ENCODE peak calls at places on chromosome 5, in six cellular contexts. H is breast epithelium; R is neuronal stem cell; Z is fibroblast of pulmonary artery; Q is effector memory CD4-positive, alpha-beta T cell; C is astrocyte of the spinal cord. D is an unnamed sample.

GRCh38 chr5:58816181-58816731 is 233.4 kb downstream of the RAB3C start:
- DNase-seq in H (no peak), R (no peak), Z (no peak), Q (no peak), C (no peak), D (no peak)

GRCh38 chr5:32934529-32934928 is 223.4 kb downstream of the NPR3 start:
- DNase-seq in H (no peak), R (no peak), Z (no peak), Q (no peak), C (no peak), D (no peak)

GRCh38 chr5:179263391-179264052 is 81.7 kb downstream of the ADAMTS2 start:
- DNase-seq in H (peak), R (no peak), Z (no peak), Q (no peak), C (no peak), D (no peak)

GRCh38 chr5:173925449-173926071 is 37.4 kb downstream of the CPEB4 start:
- DNase-seq in H (no peak), R (no peak), Z (peak), Q (no peak), C (peak), D (peak)

GRCh38 chr5:65837139-65837538 is 89.2 kb upstream of the ERBIN start:
- DNase-seq in H (no peak), R (no peak), Z (peak), Q (no peak), C (peak), D (peak)

GRCh38 chr5:114010362-114010761 is 351.5 kb upstream of the KCNN2 start:
- DNase-seq in H (no peak), R (no peak), Z (peak), Q (no peak), C (peak), D (peak)

GRCh38 chr5:138948391-138949222 is 73.5 kb upstream of the LRRTM2 start:
- DNase-seq in H (no peak), R (no peak), Z (no peak), Q (no peak), C (no peak), D (no peak)

GRCh38 chr5:33369470-33370134 is 71.2 kb upstream of the TARS1 start:
- DNase-seq in H (no peak), R (no peak), Z (peak), Q (no peak), C (peak), D (no peak)

GRCh38 chr5:127885176-127885575 is 182.0 kb downstream of the CCDC192 start:
- DNase-seq in H (no peak), R (no peak), Z (no peak), Q (no peak), C (no peak), D (no peak)

GRCh38 chr5:25955337-25955736 is 1083.0 kb downstream of the CDH9 start:
- DNase-seq in H (no peak), R (no peak), Z (no peak), Q (no peak), C (no peak), D (no peak)

GRCh38 chr5:36489505-36489904 is 116.9 kb upstream of the SLC1A3 start:
- DNase-seq in H (no peak), R (no peak), Z (no peak), Q (no peak), C (no peak), D (no peak)

GRCh38 chr5:19709403-19709802 is 278.6 kb downstream of the CDH18 start:
- DNase-seq in H (no peak), R (no peak), Z (no peak), Q (no peak), C (no peak), D (no peak)

GRCh38 chr5:34854459-34855174 is 15.7 kb downstream of the TTC23L start:
- DNase-seq in H (no peak), R (peak), Z (no peak), Q (no peak), C (peak), D (no peak)

GRCh38 chr5:132370241-132370820 is 821 bp downstream of the SLC22A5 start:
- DNase-seq in H (no peak), R (no peak), Z (no peak), Q (no peak), C (no peak), D (no peak)

GRCh38 chr5:139088024-139088423 is 110.1 kb downstream of the SIL1 start:
- DNase-seq in H (no peak), R (no peak), Z (no peak), Q (no peak), C (peak), D (peak)

GRCh38 chr5:67000794-67001475 is 195.7 kb downstream of the CD180 start:
- DNase-seq in H (no peak), R (no peak), Z (no peak), Q (no peak), C (no peak), D (peak)

GRCh38 chr5:78320461-78320860 is 26.0 kb upstream of the AP3B1 start:
- DNase-seq in H (no peak), R (no peak), Z (peak), Q (no peak), C (peak), D (peak)

GRCh38 chr5:105015098-105015497 is 1452.5 kb upstream of the NUDT12 start:
- DNase-seq in H (no peak), R (no peak), Z (no peak), Q (no peak), C (no peak), D (no peak)

GRCh38 chr5:104179057-104179456 is 616.5 kb upstream of the NUDT12 start:
- DNase-seq in H (no peak), R (no peak), Z (peak), Q (no peak), C (peak), D (peak)

GRCh38 chr5:116751684-116752083 is 177.1 kb upstream of the SEMA6A start:
- DNase-seq in H (no peak), R (no peak), Z (no peak), Q (no peak), C (no peak), D (no peak)

GRCh38 chr5:67490543-67491321 is 294.1 kb upstream of the CD180 start:
- DNase-seq in H (no peak), R (no peak), Z (no peak), Q (no peak), C (no peak), D (no peak)

GRCh38 chr5:139733698-139734491 is 61.7 kb upstream of the PSD2 start:
- DNase-seq in H (no peak), R (no peak), Z (no peak), Q (no peak), C (no peak), D (no peak)

GRCh38 chr5:72266862-72267261 is 53.2 kb downstream of the MRPS27 start:
- DNase-seq in H (no peak), R (no peak), Z (no peak), Q (no peak), C (no peak), D (no peak)

GRCh38 chr5:91494447-91495001 is 111.4 kb upstream of the ARRDC3 start:
- DNase-seq in H (no peak), R (no peak), Z (no peak), Q (no peak), C (no peak), D (no peak)

GRCh38 chr5:30325795-30326194 is 867.7 kb upstream of the CDH6 start:
- DNase-seq in H (no peak), R (no peak), Z (no peak), Q (no peak), C (no peak), D (no peak)

GRCh38 chr5:132459983-132460834 is 30.4 kb downstream of the IRF1 start:
- DNase-seq in H (no peak), R (no peak), Z (no peak), Q (no peak), C (no peak), D (no peak)

GRCh38 chr5:128695791-128696520 is 157.9 kb upstream of the FBN2 start:
- DNase-seq in H (no peak), R (no peak), Z (no peak), Q (no peak), C (no peak), D (peak)

GRCh38 chr5:84088996-84089395 is 295.7 kb downstream of the EDIL3 start:
- DNase-seq in H (no peak), R (no peak), Z (peak), Q (no peak), C (peak), D (peak)

GRCh38 chr5:91168859-91169258 is 214.3 kb downstream of the ARRDC3 start:
- DNase-seq in H (no peak), R (no peak), Z (no peak), Q (no peak), C (no peak), D (no peak)

GRCh38 chr5:142143878-142144277 is 35.3 kb downstream of the NDFIP1 start:
- DNase-seq in H (no peak), R (no peak), Z (peak), Q (no peak), C (peak), D (peak)

GRCh38 chr5:543351-543750 is 19.1 kb upstream of the SLC9A3 start:
- DNase-seq in H (no peak), R (no peak), Z (no peak), Q (no peak), C (no peak), D (no peak)

GRCh38 chr5:544675-545330 is 20.6 kb upstream of the SLC9A3 start:
- DNase-seq in H (no peak), R (no peak), Z (no peak), Q (no peak), C (no peak), D (no peak)

GRCh38 chr5:545641-546375 is 21.6 kb upstream of the SLC9A3 start:
- DNase-seq in H (no peak), R (no peak), Z (no peak), Q (no peak), C (no peak), D (no peak)

GRCh38 chr5:542693-543311 is 18.6 kb upstream of the SLC9A3 start:
- DNase-seq in H (no peak), R (no peak), Z (no peak), Q (no peak), C (no peak), D (no peak)

DNA sequence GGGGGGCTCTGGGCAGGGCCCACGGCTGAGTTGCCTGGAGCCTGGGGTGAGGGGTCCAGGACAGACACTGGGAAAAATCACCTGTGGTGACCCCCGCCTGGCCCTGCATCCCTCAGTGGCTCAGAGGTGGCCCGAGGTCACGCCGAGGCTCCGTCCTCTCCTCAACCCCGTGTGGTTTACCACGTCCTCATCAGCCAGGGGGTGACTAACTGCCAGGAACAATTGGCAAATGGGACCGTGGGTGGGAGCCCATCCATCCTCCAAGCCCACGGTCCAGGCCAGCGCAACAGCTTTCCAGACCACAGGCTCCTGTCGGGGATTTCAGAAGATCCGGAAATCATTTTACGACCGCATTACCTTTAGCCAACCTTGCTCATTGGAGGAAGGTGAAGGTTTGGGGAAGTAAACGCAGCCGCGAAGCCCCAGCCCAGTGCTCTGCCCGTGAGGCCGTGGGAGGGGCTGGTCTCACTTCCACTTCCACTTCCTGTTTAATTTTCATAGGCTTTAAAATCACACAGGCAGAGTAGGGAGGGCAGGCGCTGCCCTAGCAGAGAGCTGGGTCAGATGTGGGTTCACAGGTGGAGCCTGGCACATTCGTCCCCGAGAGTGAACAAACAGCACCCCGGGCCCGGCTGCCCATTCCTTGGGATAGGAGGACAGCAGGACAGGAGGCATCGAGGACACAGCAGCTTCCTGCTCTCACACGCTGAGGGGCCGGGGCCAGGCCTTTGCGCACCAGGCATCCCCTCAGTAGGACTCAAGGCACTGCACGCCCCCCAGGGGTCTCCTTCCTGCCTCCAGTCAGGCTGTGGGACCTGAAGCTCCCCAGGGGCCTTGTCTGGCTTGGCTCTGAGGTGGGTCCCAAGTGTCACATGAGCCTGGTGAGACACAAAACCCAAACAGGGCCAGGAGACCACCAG is 19.8 kb upstream of the SLC9A3 start:
- DNase-seq in H (no peak), R (no peak), Z (no peak), Q (no peak), C (no peak), D (no peak)
- H3K4me3 ChIP-seq in H (no peak), R (no peak), Z (no peak), Q (peak), C (no peak), D (no peak)

DNA sequence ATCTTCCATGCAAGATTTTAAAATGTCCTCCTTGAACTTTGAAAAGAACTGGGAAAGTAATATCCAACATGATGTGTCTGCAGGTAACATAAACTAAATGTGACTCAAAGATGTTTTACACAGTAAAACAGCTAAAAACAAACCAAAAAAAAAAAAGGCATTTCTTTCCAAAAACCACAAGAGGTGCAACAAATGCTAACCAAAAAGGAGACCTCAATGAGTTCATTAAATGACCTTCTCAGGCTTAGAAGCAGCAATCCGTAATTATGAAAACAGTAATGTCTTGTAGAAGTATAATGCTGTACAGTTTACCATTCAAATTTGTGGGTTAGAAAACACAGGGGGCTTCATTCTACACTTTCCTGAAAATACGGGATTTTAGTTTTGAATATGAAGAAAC is 2.5 kb downstream of the RNF145 start:
- DNase-seq in H (no peak), R (no peak), Z (no peak), Q (no peak), C (peak), D (no peak)
- H3K4me3 ChIP-seq in H (no peak), R (no peak), Z (peak), Q (peak), C (peak), D (peak)

GRCh38 chr5:56763182-56763581 is 52.2 kb upstream of the MAP3K1 start:
- DNase-seq in H (no peak), R (no peak), Z (no peak), Q (no peak), C (no peak), D (no peak)
- H3K4me3 ChIP-seq in H (no peak), R (no peak), Z (no peak), Q (no peak), C (no peak), D (no peak)

GRCh38 chr5:43036409-43036808 is 3.7 kb downstream of the ANXA2R start:
- DNase-seq in H (no peak), R (no peak), Z (no peak), Q (no peak), C (no peak), D (no peak)
- H3K4me3 ChIP-seq in H (no peak), R (no peak), Z (no peak), Q (no peak), C (peak), D (no peak)

GRCh38 chr5:93586948-93587918 is 4.2 kb downstream of the NR2F1 start:
- DNase-seq in H (no peak), R (no peak), Z (no peak), Q (no peak), C (peak), D (no peak)
- H3K4me3 ChIP-seq in H (peak), R (peak), Z (peak), Q (no peak), C (peak), D (no peak)

GRCh38 chr5:10607666-10608442 is 44.0 kb downstream of the ANKRD33B start:
- DNase-seq in H (no peak), R (no peak), Z (peak), Q (no peak), C (peak), D (no peak)
- H3K4me3 ChIP-seq in H (no peak), R (no peak), Z (no peak), Q (no peak), C (no peak), D (no peak)

DNA sequence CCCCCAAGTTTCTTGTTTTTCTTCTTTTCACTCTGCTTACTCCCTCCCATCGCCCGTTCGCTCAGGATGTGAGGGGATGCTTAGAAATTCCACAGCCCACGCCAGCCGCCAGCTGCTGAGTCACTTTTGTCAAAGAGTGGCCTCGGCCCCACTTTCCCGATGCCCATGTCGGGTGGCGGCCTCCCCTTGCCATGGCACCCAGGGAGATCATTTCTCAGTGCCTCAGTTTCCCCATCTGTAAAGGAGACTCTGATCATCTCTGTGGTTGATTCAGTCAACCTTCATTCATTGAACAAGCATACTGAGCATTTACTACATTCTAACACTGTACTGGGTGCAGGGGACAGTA is 362 bp upstream of the PDGFRB start:
- DNase-seq in H (no peak), R (no peak), Z (no peak), Q (no peak), C (no peak), D (no peak)
- H3K4me3 ChIP-seq in H (peak), R (no peak), Z (peak), Q (peak), C (peak), D (no peak)

GRCh38 chr5:80654054-80654390 is 430 bp upstream of the MSH3 start:
- DNase-seq in H (no peak), R (no peak), Z (no peak), Q (no peak), C (no peak), D (no peak)

GRCh38 chr5:80653497-80653896 is 955 bp upstream of the MSH3 start:
- DNase-seq in H (no peak), R (no peak), Z (no peak), Q (no peak), C (no peak), D (no peak)

GRCh38 chr5:80656425-80656824 is 1.6 kb upstream of the DHFR start:
- DNase-seq in H (no peak), R (no peak), Z (no peak), Q (no peak), C (no peak), D (no peak)

GRCh38 chr5:80655231-80655784 is 525 bp upstream of the DHFR start:
- DNase-seq in H (no peak), R (no peak), Z (peak), Q (no peak), C (no peak), D (peak)

GRCh38 chr5:80654391-80655230 is at the start of the genes DHFR and MSH3:
- DNase-seq in H (peak), R (peak), Z (peak), Q (peak), C (peak), D (peak)
- H3K4me3 ChIP-seq in H (peak), R (peak), Z (peak), Q (peak), C (peak), D (peak)

D was measured in bronchial epithelial cell.